ENCODE peak calls at places on chromosome 16, in six cellular contexts. Y is hypothalamus; C is ovary; N is NCI-H2081; K is NCI-H774; U is naive thymus-derived CD8-positive, alpha-beta T cell. D is an unnamed sample.

GRCh38 chr16:4468972-4469371 is 5.5 kb downstream of the NMRAL1 start:
- DNase-seq in Y (no peak), C (no peak), N (no peak), K (no peak), U (no peak), D (no peak)

GRCh38 chr16:90000733-90001427 is 18.4 kb downstream of the DBNDD1 start:
- DNase-seq in Y (no peak), C (no peak), N (no peak), K (no peak), U (no peak), D (no peak)

GRCh38 chr16:65757064-65757463 is 609.4 kb upstream of the CDH5 start:
- DNase-seq in Y (no peak), C (no peak), N (no peak), K (no peak), U (no peak), D (peak)

GRCh38 chr16:48117217-48118105 is 38.3 kb downstream of the ABCC12 start:
- DNase-seq in Y (peak), C (no peak), N (peak), K (peak), U (peak), D (peak)

GRCh38 chr16:55872130-55872529 is 3.0 kb downstream of the CES5A start:
- DNase-seq in Y (no peak), C (no peak), N (no peak), K (no peak), U (no peak), D (no peak)

GRCh38 chr16:48720266-48720665 is 110.3 kb upstream of the N4BP1 start:
- DNase-seq in Y (no peak), C (no peak), N (no peak), K (no peak), U (no peak), D (no peak)

GRCh38 chr16:28301154-28301553 is 8.8 kb downstream of the SBK1 start:
- DNase-seq in Y (no peak), C (no peak), N (no peak), K (no peak), U (no peak), D (no peak)

GRCh38 chr16:57100445-57100844 is 8.1 kb downstream of the CPNE2 start:
- DNase-seq in Y (no peak), C (no peak), N (no peak), K (no peak), U (no peak), D (no peak)

GRCh38 chr16:28475221-28475620 is 3.1 kb upstream of the NPIPB7 start:
- DNase-seq in Y (no peak), C (no peak), N (no peak), K (no peak), U (no peak), D (no peak)

GRCh38 chr16:27726621-27727275 is 176.8 kb downstream of the KATNIP start:
- DNase-seq in Y (no peak), C (no peak), N (no peak), K (no peak), U (no peak), D (peak)

GRCh38 chr16:3861808-3862451 is 18.6 kb downstream of the CREBBP start:
- DNase-seq in Y (no peak), C (no peak), N (no peak), K (no peak), U (no peak), D (no peak)

GRCh38 chr16:1706386-1707192 is 594 bp downstream of the MAPK8IP3 start:
- DNase-seq in Y (no peak), C (peak), N (no peak), K (no peak), U (peak), D (no peak)

GRCh38 chr16:89143201-89143741 is 28.3 kb upstream of the CDH15 start:
- DNase-seq in Y (no peak), C (peak), N (no peak), K (no peak), U (no peak), D (no peak)

GRCh38 chr16:81823111-81823510 is 44.0 kb downstream of the PLCG2 start:
- DNase-seq in Y (no peak), C (no peak), N (no peak), K (no peak), U (no peak), D (no peak)

GRCh38 chr16:68802190-68802589 is 41.1 kb upstream of the TANGO6 start:
- DNase-seq in Y (no peak), C (no peak), N (no peak), K (no peak), U (no peak), D (peak)

GRCh38 chr16:49281843-49282642 is 405 bp upstream of the CBLN1 start:
- DNase-seq in Y (peak), C (no peak), N (peak), K (no peak), U (no peak), D (no peak)

GRCh38 chr16:26019885-26020284 is 328.1 kb downstream of the HS3ST4 start:
- DNase-seq in Y (no peak), C (no peak), N (no peak), K (no peak), U (no peak), D (no peak)

GRCh38 chr16:27634781-27635180 is 84.8 kb downstream of the KATNIP start:
- DNase-seq in Y (no peak), C (no peak), N (no peak), K (no peak), U (no peak), D (peak)

GRCh38 chr16:72850863-72851262 is 197.1 kb downstream of the ZFHX3 start:
- DNase-seq in Y (no peak), C (no peak), N (no peak), K (no peak), U (no peak), D (peak)

GRCh38 chr16:2702871-2703745 is 16.9 kb downstream of the PRSS27 start:
- DNase-seq in Y (no peak), C (peak), N (no peak), K (no peak), U (no peak), D (no peak)

GRCh38 chr16:28107232-28107631 is 43.7 kb upstream of the GSG1L start:
- DNase-seq in Y (no peak), C (no peak), N (no peak), K (no peak), U (no peak), D (no peak)

GRCh38 chr16:66662445-66663194 is 33.9 kb downstream of the CMTM4 start:
- DNase-seq in Y (peak), C (no peak), N (no peak), K (no peak), U (no peak), D (peak)

GRCh38 chr16:57538235-57538711 is 1.9 kb upstream of the CCDC102A start:
- DNase-seq in Y (no peak), C (peak), N (no peak), K (no peak), U (no peak), D (no peak)

GRCh38 chr16:2250652-2251280 is 621 bp downstream of the ECI1 start:
- DNase-seq in Y (no peak), C (no peak), N (no peak), K (no peak), U (peak), D (no peak)